ENCODE peak calls at places on chromosomes 11 and 22, in seven cellular contexts. T, U, F, Q, R, H and D are unnamed samples.

GRCh38 chr11:134139873-134140331 is 71.0 kb downstream of the JAM3 start:
- DNase-seq in T (peak), U (peak), F (no peak), Q (peak), R (no peak), H (no peak), D (peak)

GRCh38 chr11:94877446-94878200 is 95.7 kb downstream of the CWC15 start:
- DNase-seq in T (no peak), U (no peak), F (peak), Q (peak), R (no peak), H (no peak), D (no peak)

GRCh38 chr11:78694152-78694551 is 119.5 kb upstream of the NARS2 start:
- DNase-seq in T (no peak), U (no peak), F (no peak), Q (no peak), R (no peak), H (no peak), D (no peak)

GRCh38 chr11:58625826-58626460 is 3.5 kb downstream of the CNTF start:
- DNase-seq in T (no peak), U (no peak), F (no peak), Q (no peak), R (no peak), H (no peak), D (no peak)

GRCh38 chr22:35705141-35705540 is 12.5 kb upstream of the APOL5 start:
- DNase-seq in T (no peak), U (peak), F (no peak), Q (no peak), R (no peak), H (no peak), D (no peak)

GRCh38 chr11:18618341-18619025 is 15.7 kb downstream of the SPTY2D1 start:
- DNase-seq in T (no peak), U (no peak), F (no peak), Q (peak), R (no peak), H (no peak), D (no peak)

GRCh38 chr11:117189191-117189940 is 9.8 kb upstream of the TAGLN start:
- DNase-seq in T (no peak), U (no peak), F (no peak), Q (peak), R (peak), H (peak), D (no peak)

GRCh38 chr11:7520011-7520942 is 6.5 kb downstream of the PPFIBP2 start:
- DNase-seq in T (no peak), U (no peak), F (no peak), Q (no peak), R (no peak), H (no peak), D (no peak)

GRCh38 chr11:12761029-12761428 is 86.8 kb downstream of the TEAD1 start:
- DNase-seq in T (no peak), U (no peak), F (no peak), Q (no peak), R (no peak), H (no peak), D (peak)

GRCh38 chr11:77793972-77794371 is 26.6 kb downstream of the RSF1 start:
- DNase-seq in T (no peak), U (no peak), F (no peak), Q (no peak), R (no peak), H (no peak), D (no peak)

GRCh38 chr11:23021287-23021863 is 161.1 kb upstream of the CCDC179 start:
- DNase-seq in T (no peak), U (no peak), F (no peak), Q (peak), R (no peak), H (no peak), D (peak)

GRCh38 chr11:120660024-120660565 is 148.5 kb downstream of the GRIK4 start:
- DNase-seq in T (no peak), U (no peak), F (no peak), Q (peak), R (no peak), H (no peak), D (peak)

GRCh38 chr11:103946793-103947565 is 89.5 kb upstream of the DDI1 start:
- DNase-seq in T (no peak), U (no peak), F (no peak), Q (peak), R (no peak), H (no peak), D (peak)

GRCh38 chr11:8102296-8102915 is 21.4 kb downstream of the TUB start:
- DNase-seq in T (no peak), U (no peak), F (peak), Q (no peak), R (no peak), H (no peak), D (no peak)

DNA sequence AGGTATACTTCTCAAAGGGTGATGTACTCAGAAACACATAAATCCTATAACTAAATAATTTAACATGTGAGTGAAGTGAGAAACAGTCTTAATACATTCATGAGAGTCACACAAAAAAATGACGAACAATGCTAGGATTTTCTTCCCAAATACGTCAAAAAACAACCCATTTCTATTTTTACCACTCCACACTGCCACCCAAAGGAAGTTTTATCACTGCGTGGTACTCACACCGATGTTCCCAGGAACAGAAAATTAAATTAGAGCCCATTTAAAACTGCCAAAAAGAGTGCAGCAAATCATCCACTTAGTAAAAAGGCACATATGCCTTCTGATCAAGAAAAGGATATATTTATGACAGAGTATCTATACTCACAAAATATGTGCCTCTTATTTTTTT is 710.9 kb upstream of the FAT3 start:
- DNase-seq in T (no peak), U (no peak), F (no peak), Q (no peak), R (no peak), H (no peak), D (no peak)
- TF ChIP-seq CTCF in T (no peak), U (no peak), F (no peak), Q (peak), R (no peak), H (no peak), D (no peak)

GRCh38 chr11:66643745-66644437 is 5.4 kb downstream of the RBM4 start:
- DNase-seq in T (no peak), U (no peak), F (no peak), Q (no peak), R (no peak), H (no peak), D (no peak)
- H3K4me3 ChIP-seq in T (no peak), U (no peak), F (no peak), Q (no peak), R (peak), H (no peak), D (no peak)

GRCh38 chr11:61139391-61139790 is 21.8 kb downstream of the VPS37C start:
- DNase-seq in T (no peak), U (no peak), F (no peak), Q (no peak), R (no peak), H (no peak), D (no peak)
- TF ChIP-seq CTCF in T (no peak), U (no peak), F (no peak), Q (no peak), R (no peak), H (no peak), D (no peak)

GRCh38 chr11:66562275-66562674 is 6.1 kb downstream of the CTSF start:
- DNase-seq in T (no peak), U (no peak), F (no peak), Q (no peak), R (no peak), H (no peak), D (no peak)
- H3K4me3 ChIP-seq in T (no peak), U (no peak), F (no peak), Q (no peak), R (no peak), H (no peak), D (no peak)

DNA sequence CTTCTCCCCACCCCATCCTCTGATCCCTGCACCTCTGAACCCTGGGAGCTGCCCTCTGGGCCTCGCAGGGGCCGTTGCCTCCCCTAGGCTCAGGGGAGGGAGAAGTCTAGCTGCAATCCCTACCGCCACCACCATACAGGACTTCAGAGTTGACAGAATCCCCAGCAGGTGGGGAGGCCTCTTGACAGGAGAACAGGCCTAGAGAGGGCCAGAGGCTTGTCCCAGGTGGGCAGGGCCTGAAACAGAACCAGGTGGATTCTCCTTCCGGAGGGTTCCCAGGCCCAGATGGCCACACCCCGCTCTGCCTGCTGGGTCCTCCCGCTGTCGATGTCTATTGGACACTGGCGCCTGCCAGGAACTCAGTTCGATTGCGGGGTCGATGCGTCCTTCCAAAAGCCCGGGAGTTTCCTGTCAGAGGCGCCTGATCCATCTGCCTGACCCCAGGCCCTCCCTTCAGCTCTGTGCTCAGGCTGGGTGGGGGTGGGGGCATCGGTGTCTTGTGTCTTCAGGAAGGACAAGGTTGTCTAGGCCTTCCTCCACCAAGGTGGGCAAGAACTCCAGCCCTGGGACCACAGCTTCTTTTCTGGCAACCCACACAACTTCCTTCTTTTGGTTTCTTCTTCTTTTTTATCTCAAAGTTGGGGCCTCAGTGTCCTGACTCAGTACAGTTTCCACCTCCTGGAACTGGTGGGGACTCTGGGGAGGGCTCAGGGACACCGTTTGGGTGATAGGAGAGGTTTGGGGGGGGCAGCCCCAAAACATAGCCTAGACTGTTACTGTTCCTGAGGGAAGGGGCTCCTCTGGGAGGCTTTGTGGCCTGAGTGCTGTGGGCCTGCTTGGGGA is 6.4 kb downstream of the STARD10 start:
- DNase-seq in T (no peak), U (no peak), F (no peak), Q (no peak), R (no peak), H (no peak), D (peak)
- TF ChIP-seq CTCF in T (no peak), U (no peak), F (no peak), Q (no peak), R (no peak), H (peak), D (no peak)

GRCh38 chr11:32829680-32830412 is at the start of gene PRRG4:
- DNase-seq in T (peak), U (no peak), F (peak), Q (peak), R (peak), H (peak), D (peak)
- H3K4me3 ChIP-seq in T (peak), U (peak), F (peak), Q (peak), R (peak), H (peak), D (peak)